ENCODE peak calls at places on chromosomes 12 and 14, in seven cellular contexts. F, Z, A, N, X, U and C are unnamed samples.

GRCh38 chr14:77228056-77228455 is 43.0 kb downstream of the NGB start:
- DNase-seq in A (no peak), X (no peak), Z (no peak), F (no peak), N (no peak), U (no peak), C (no peak)

GRCh38 chr14:68619805-68620574 is 172.9 kb downstream of the ZFP36L1 start:
- DNase-seq in Z (peak), F (no peak), U (no peak), A (no peak), N (peak), X (no peak), C (no peak)

GRCh38 chr14:101456246-101457159 is 104.8 kb upstream of the DIO3 start:
- DNase-seq in Z (no peak), U (no peak), F (peak), N (no peak), A (peak), X (no peak), C (no peak)

GRCh38 chr12:43805149-43805856 is 814 bp downstream of the TWF1 start:
- DNase-seq in Z (peak), X (no peak), A (peak), F (no peak), U (peak), N (no peak), C (no peak)

GRCh38 chr12:111686574-111687105 is 787 bp downstream of the ACAD10 start:
- DNase-seq in X (no peak), U (no peak), A (no peak), N (peak), F (no peak), Z (no peak), C (no peak)

GRCh38 chr12:93363854-93364297 is 13.8 kb upstream of the NUDT4 start:
- DNase-seq in F (no peak), Z (no peak), N (no peak), U (no peak), X (no peak), A (no peak), C (no peak)

GRCh38 chr12:26434299-26434915 is 239.0 kb downstream of the SSPN start:
- DNase-seq in X (no peak), F (no peak), A (peak), Z (peak), U (peak), N (no peak), C (no peak)

GRCh38 chr14:32407170-32407569 is 78.1 kb downstream of the AKAP6 start:
- DNase-seq in A (no peak), N (no peak), X (no peak), F (no peak), U (no peak), Z (no peak), C (no peak)

GRCh38 chr12:131733874-131734273 is 23.0 kb downstream of the SFSWAP start:
- DNase-seq in F (no peak), U (no peak), A (no peak), N (no peak), Z (no peak), X (no peak), C (no peak)

GRCh38 chr12:48999371-49000131 is at the start of gene DDN:
- DNase-seq in N (peak), U (peak), F (no peak), Z (no peak), A (peak), X (no peak), C (peak)

GRCh38 chr14:90503582-90503981 is 106.8 kb downstream of the CALM1 start:
- DNase-seq in A (peak), F (no peak), U (no peak), N (no peak), X (no peak), Z (peak), C (no peak)

GRCh38 chr12:116659771-116660481 is 77.9 kb downstream of the SPRING1 start:
- DNase-seq in A (no peak), F (no peak), N (no peak), X (no peak), Z (peak), U (no peak), C (no peak)

GRCh38 chr14:24051162-24051788 is 534 bp upstream of the CARMIL3 start:
- DNase-seq in N (no peak), A (no peak), X (no peak), U (peak), Z (no peak), F (peak), C (no peak)

GRCh38 chr14:55160989-55161388 is 30.4 kb downstream of the DLGAP5 start:
- DNase-seq in X (no peak), F (no peak), Z (peak), U (peak), N (no peak), A (peak), C (no peak)

GRCh38 chr12:6792522-6793201 is 3.3 kb downstream of the CD4 start:
- DNase-seq in X (no peak), F (no peak), A (peak), Z (no peak), N (peak), U (no peak), C (peak)

GRCh38 chr14:94405481-94405880 is 17.1 kb upstream of the SERPINA1 start:
- DNase-seq in X (no peak), A (no peak), Z (no peak), N (no peak), U (no peak), F (no peak), C (peak)

GRCh38 chr14:34219661-34220060 is 242.4 kb downstream of the SPTSSA start:
- DNase-seq in A (no peak), F (no peak), U (no peak), X (no peak), Z (peak), N (no peak), C (no peak)

GRCh38 chr12:79978692-79979091 is 43.8 kb upstream of the PPP1R12A start:
- DNase-seq in N (no peak), U (no peak), F (no peak), Z (no peak), X (no peak), A (no peak), C (no peak)

GRCh38 chr14:55553791-55554190 is 26.2 kb upstream of the KTN1 start:
- DNase-seq in F (no peak), N (no peak), Z (peak), X (no peak), A (no peak), U (no peak), C (no peak)

GRCh38 chr14:26702721-26703250 is 105.0 kb upstream of the NOVA1 start:
- DNase-seq in Z (no peak), F (no peak), N (no peak), U (no peak), X (no peak), A (no peak), C (no peak)